ENCODE peak calls at places on chromosome 1, in seven cellular contexts. G is fibroblast of pulmonary artery, U is sigmoid colon, C is cardiac muscle cell, T is GM12865, P is thoracic aorta, K is brain microvascular endothelial cell. E is an unnamed sample.

GRCh38 chr1:103162360-103162759 is 54.0 kb upstream of the COL11A1 start:
- DNase-seq in G (no peak), U (no peak), C (no peak), T (peak), P (no peak), K (no peak), E (no peak)

GRCh38 chr1:8434104-8434503 is 116.2 kb downstream of the SLC45A1 start:
- DNase-seq in G (no peak), U (no peak), C (no peak), T (no peak), P (no peak), K (no peak), E (no peak)

GRCh38 chr1:175479521-175480342 is 263.7 kb downstream of the TNR start:
- DNase-seq in G (no peak), U (no peak), C (no peak), T (no peak), P (no peak), K (peak), E (no peak)

GRCh38 chr1:218299416-218299815 is 14.3 kb downstream of the RRP15 start:
- DNase-seq in G (peak), U (no peak), C (peak), T (peak), P (no peak), K (peak), E (peak)

GRCh38 chr1:186605762-186606350 is 74.4 kb downstream of the PTGS2 start:
- DNase-seq in G (peak), U (peak), C (peak), T (peak), P (no peak), K (peak), E (peak)

GRCh38 chr1:205584732-205585131 is 47.1 kb downstream of the ELK4 start:
- DNase-seq in G (no peak), U (peak), C (no peak), T (no peak), P (no peak), K (no peak), E (no peak)

GRCh38 chr1:5765465-5765864 is 226.8 kb downstream of the NPHP4 start:
- DNase-seq in G (no peak), U (no peak), C (no peak), T (no peak), P (no peak), K (no peak), E (no peak)

GRCh38 chr1:2335721-2336475 is 55.5 kb downstream of the MORN1 start:
- DNase-seq in G (no peak), U (no peak), C (no peak), T (no peak), P (no peak), K (no peak), E (no peak)

GRCh38 chr1:187471555-187471954 is 642.8 kb downstream of the PLA2G4A start:
- DNase-seq in G (peak), U (no peak), C (no peak), T (no peak), P (no peak), K (no peak), E (no peak)

GRCh38 chr1:42420911-42421585 is 34.8 kb downstream of the ZMYND12 start:
- DNase-seq in G (peak), U (peak), C (peak), T (no peak), P (no peak), K (peak), E (peak)

GRCh38 chr1:201593200-201593828 is 54.4 kb downstream of the NAV1 start:
- DNase-seq in G (peak), U (peak), C (no peak), T (no peak), P (no peak), K (peak), E (peak)

GRCh38 chr1:240455228-240455821 is 156.6 kb downstream of the GREM2 start:
- DNase-seq in G (peak), U (no peak), C (no peak), T (peak), P (no peak), K (no peak), E (peak)

GRCh38 chr1:89666640-89667039 is 33.7 kb downstream of the LRRC8C start:
- DNase-seq in G (no peak), U (no peak), C (no peak), T (no peak), P (no peak), K (no peak), E (no peak)

GRCh38 chr1:170804419-170804818 is 130.9 kb upstream of the MROH9 start:
- DNase-seq in G (no peak), U (no peak), C (no peak), T (no peak), P (no peak), K (no peak), E (no peak)

GRCh38 chr1:93811646-93812045 is 67.4 kb downstream of the DNTTIP2 start:
- DNase-seq in G (no peak), U (no peak), C (no peak), T (no peak), P (no peak), K (no peak), E (peak)

GRCh38 chr1:199046618-199047017 is 407.8 kb downstream of the PTPRC start:
- DNase-seq in G (peak), U (no peak), C (no peak), T (no peak), P (no peak), K (no peak), E (peak)

GRCh38 chr1:177873238-177873637 is 96.6 kb downstream of the SEC16B start:
- DNase-seq in G (peak), U (no peak), C (no peak), T (no peak), P (no peak), K (peak), E (peak)

GRCh38 chr1:217465102-217465501 is 165.8 kb downstream of the GPATCH2 start:
- DNase-seq in G (no peak), U (no peak), C (no peak), T (no peak), P (no peak), K (no peak), E (no peak)

GRCh38 chr1:3899776-3900149 is 309 bp downstream of the C1orf174 start:
- DNase-seq in G (no peak), U (no peak), C (no peak), T (peak), P (no peak), K (no peak), E (no peak)

GRCh38 chr1:184930232-184930631 is 44.1 kb downstream of the NIBAN1 start:
- DNase-seq in G (peak), U (no peak), C (no peak), T (no peak), P (no peak), K (no peak), E (no peak)

GRCh38 chr1:93578911-93579825 is 102.5 kb downstream of the BCAR3 start:
- DNase-seq in G (no peak), U (no peak), C (no peak), T (no peak), P (no peak), K (no peak), E (no peak)

GRCh38 chr1:46254668-46255067 is 7.1 kb downstream of the RAD54L start:
- DNase-seq in G (no peak), U (no peak), C (no peak), T (no peak), P (no peak), K (no peak), E (no peak)

GRCh38 chr1:25922633-25923567 is 16.7 kb upstream of the STMN1 start:
- DNase-seq in G (no peak), U (peak), C (peak), T (no peak), P (no peak), K (peak), E (no peak)

GRCh38 chr1:212466913-212467650 is 34.4 kb downstream of the NENF start:
- DNase-seq in G (no peak), U (peak), C (no peak), T (no peak), P (no peak), K (no peak), E (no peak)

GRCh38 chr1:28193701-28194161 is 17.2 kb upstream of the PTAFR start:
- DNase-seq in G (no peak), U (no peak), C (no peak), T (no peak), P (no peak), K (no peak), E (no peak)

GRCh38 chr1:94686882-94687281 is 133.3 kb upstream of the SLC44A3 start:
- DNase-seq in G (no peak), U (no peak), C (no peak), T (no peak), P (no peak), K (no peak), E (no peak)

GRCh38 chr1:95233737-95234493 is at the start of gene RWDD3:
- DNase-seq in G (peak), U (peak), C (peak), T (peak), P (peak), K (peak), E (peak)

GRCh38 chr1:202501281-202501680 is 152.8 kb downstream of the PPP1R12B start:
- DNase-seq in G (peak), U (no peak), C (no peak), T (peak), P (no peak), K (peak), E (peak)

GRCh38 chr1:181490740-181491712 is 7.7 kb downstream of the CACNA1E start:
- DNase-seq in G (no peak), U (peak), C (no peak), T (no peak), P (no peak), K (no peak), E (peak)

GRCh38 chr1:41122851-41123518 is 101.5 kb upstream of the SLFNL1 start:
- DNase-seq in G (peak), U (no peak), C (peak), T (peak), P (no peak), K (peak), E (peak)

GRCh38 chr1:221911714-221912113 is 169.8 kb upstream of the DUSP10 start:
- DNase-seq in G (no peak), U (no peak), C (no peak), T (peak), P (no peak), K (no peak), E (no peak)

GRCh38 chr1:5751171-5751556 is 241.1 kb downstream of the NPHP4 start:
- DNase-seq in G (no peak), U (peak), C (no peak), T (no peak), P (no peak), K (no peak), E (no peak)

GRCh38 chr1:167661527-167662436 is 31.8 kb downstream of the RCSD1 start:
- DNase-seq in G (peak), U (no peak), C (no peak), T (no peak), P (no peak), K (peak), E (peak)

GRCh38 chr1:23799570-23800395 is 771 bp downstream of the GALE start:
- DNase-seq in G (peak), U (no peak), C (peak), T (peak), P (no peak), K (no peak), E (peak)

GRCh38 chr1:39412079-39412478 is 79.4 kb upstream of the BMP8A start:
- DNase-seq in G (no peak), U (no peak), C (no peak), T (peak), P (no peak), K (no peak), E (no peak)
- H3K4me3 ChIP-seq in G (peak), U (no peak), C (no peak), T (no peak), P (peak), K (peak), E (peak)

DNA sequence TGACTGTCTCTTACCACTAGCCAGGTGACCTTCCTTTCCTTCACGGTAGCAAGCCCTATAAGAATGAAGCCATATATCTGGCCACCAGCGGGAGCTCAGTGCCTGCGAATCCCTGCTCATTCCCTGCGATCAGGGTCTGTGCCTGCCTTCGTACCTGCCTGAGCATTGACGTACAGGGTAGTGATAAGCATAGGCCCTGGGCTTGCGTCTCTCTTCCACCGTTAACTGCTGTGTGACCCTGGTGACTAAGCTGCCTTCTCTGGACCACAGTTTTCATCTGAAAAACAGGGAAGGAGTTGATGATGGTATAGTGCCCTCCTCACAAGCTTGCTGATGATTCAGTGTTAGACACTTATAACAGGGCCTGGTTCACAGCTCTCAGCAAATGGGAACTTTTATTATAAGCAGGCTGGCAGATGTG is 4.1 kb downstream of the ZC3H12A start:
- DNase-seq in G (no peak), U (no peak), C (no peak), T (peak), P (no peak), K (peak), E (peak)
- TF ChIP-seq CTCF in G (no peak), U (no peak), C (no peak), T (peak), P (no peak), K (no peak), E (no peak)

GRCh38 chr1:60222492-60223369 is 149.2 kb upstream of the C1orf87 start:
- DNase-seq in G (no peak), U (no peak), C (no peak), T (no peak), P (no peak), K (no peak), E (no peak)
- H3K4me3 ChIP-seq in G (no peak), U (no peak), C (no peak), T (no peak), P (no peak), K (no peak), E (no peak)

DNA sequence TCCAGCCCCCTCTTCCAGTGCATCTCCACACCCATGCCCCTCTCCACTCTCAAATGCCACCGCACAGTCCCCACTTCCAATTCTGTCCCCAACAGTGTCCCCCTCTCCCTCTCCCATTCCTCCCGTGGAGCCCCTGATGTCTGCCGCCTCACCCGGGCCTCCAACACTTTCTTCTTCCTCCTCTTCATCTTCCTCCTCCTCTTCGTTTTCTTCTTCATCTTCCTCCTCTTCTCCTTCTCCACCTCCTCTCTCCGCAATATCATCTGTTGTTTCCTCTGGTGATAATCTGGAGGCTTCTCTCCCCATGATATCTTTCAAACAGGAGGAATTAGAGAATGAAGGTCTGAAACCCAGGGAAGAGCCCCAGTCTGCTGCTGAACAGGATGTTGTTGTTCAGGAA is 80.8 kb downstream of the PRDM2 start:
- DNase-seq in G (no peak), U (no peak), C (no peak), T (no peak), P (no peak), K (no peak), E (no peak)
- TF ChIP-seq CTCF in G (no peak), U (no peak), C (no peak), T (no peak), P (no peak), K (no peak), E (no peak)

GRCh38 chr1:113756461-113756860 is 2.8 kb downstream of the PHTF1 start:
- DNase-seq in G (no peak), U (no peak), C (no peak), T (no peak), P (no peak), K (no peak), E (no peak)
- H3K4me3 ChIP-seq in G (no peak), U (no peak), C (no peak), T (no peak), P (no peak), K (no peak), E (no peak)

DNA sequence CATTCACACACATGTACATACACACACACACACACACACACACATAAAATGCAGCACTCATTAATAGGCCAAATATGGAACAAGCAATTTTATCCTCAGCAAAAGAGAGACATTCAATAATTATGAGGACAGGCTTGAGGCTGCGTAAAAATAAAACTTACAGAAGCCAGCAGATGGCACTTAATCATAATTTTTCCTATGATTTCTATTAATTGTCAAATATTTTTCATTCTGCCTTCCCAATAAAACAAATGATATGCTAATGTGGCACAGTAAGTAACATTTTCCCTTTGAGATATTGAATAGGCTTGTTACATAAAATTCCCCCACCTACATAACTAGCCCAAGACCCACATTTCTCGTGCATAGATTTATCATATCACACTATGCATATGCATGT is 55.4 kb upstream of the PTGFRN start:
- DNase-seq in G (peak), U (no peak), C (no peak), T (no peak), P (no peak), K (no peak), E (peak)
- TF ChIP-seq CTCF in G (peak), U (no peak), C (peak), T (no peak), P (no peak), K (no peak), E (no peak)

DNA sequence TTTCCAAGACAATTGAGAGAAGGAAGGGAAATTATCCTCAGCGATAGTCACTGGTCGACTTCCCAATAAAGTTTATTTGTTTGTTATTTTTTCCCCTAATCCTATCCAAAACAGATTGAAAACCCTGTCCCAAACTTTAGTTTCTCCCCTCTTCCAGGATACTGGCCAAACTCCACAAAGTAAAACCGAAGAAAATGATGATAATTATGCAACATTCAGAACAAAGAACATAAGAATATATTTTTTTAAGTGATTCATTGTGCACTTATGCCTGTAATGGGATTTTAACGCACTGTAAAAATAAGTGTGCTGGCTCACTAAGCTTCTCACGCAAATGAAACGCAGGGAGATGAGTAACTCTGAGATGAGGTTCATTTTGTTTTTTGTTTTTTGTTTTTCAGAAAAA is 6.0 kb downstream of the GLIS1 start:
- DNase-seq in G (peak), U (no peak), C (no peak), T (no peak), P (no peak), K (peak), E (peak)
- H3K4me3 ChIP-seq in G (peak), U (no peak), C (no peak), T (no peak), P (no peak), K (peak), E (peak)

DNA sequence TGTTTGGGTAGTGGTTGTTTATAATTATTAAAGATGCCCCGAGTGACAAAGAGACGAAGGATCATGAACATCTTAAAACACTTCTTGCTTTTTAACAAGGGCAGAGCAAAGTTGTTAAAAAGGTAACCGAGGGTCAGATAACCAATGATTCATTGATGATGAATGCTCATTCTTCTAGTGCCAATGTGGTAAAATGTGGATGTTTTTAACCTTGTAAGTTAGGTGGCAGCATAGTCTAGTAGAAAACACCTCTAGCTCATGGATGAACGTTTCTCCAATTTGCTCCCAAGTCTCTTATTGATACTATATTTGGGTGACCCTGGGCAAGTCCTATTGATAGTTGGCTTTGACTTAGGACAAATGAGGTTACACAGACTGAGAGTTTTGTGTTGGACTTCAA is 167.9 kb downstream of the KIF26B start:
- DNase-seq in G (no peak), U (no peak), C (no peak), T (no peak), P (no peak), K (no peak), E (peak)
- TF ChIP-seq CTCF in G (no peak), U (no peak), C (no peak), T (no peak), P (no peak), K (no peak), E (no peak)

GRCh38 chr1:179322481-179323026 is 29.0 kb downstream of the SOAT1 start:
- DNase-seq in G (peak), U (no peak), C (no peak), T (no peak), P (no peak), K (no peak), E (no peak)
- H3K4me3 ChIP-seq in G (peak), U (no peak), C (no peak), T (no peak), P (no peak), K (no peak), E (no peak)

GRCh38 chr1:13764933-13765332 is 64.9 kb downstream of the PRDM2 start:
- DNase-seq in G (no peak), U (no peak), C (peak), T (peak), P (no peak), K (no peak), E (no peak)
- TF ChIP-seq CTCF in G (no peak), U (no peak), C (no peak), T (no peak), P (no peak), K (no peak), E (no peak)

E was measured in fibroblast of mammary gland.